ENCODE peak calls at places on chromosome 11, in six cellular contexts. Z is cardiac muscle cell, U is HuH-7.5, E is amygdala, A is IMR-90, F is mucosa of descending colon. V is an unnamed sample.

GRCh38 chr11:44611687-44612437 is 46.4 kb downstream of the CD82 start:
- DNase-seq in Z (no peak), U (no peak), E (no peak), A (no peak), F (peak; percentile 75), V (peak; percentile 71)

GRCh38 chr11:56783448-56784041 is 35.0 kb upstream of the OR9G4 start:
- DNase-seq in Z (peak; percentile 76), U (peak; percentile 28), E (no peak), A (peak; percentile 54), F (no peak), V (no peak)

GRCh38 chr11:13445588-13445987 is 17.4 kb downstream of the BTBD10 start:
- DNase-seq in Z (no peak), U (no peak), E (no peak), A (no peak), F (no peak), V (no peak)

GRCh38 chr11:3216027-3216525 is 2.5 kb downstream of the MRGPRG start:
- DNase-seq in Z (no peak), U (no peak), E (no peak), A (no peak), F (peak; percentile 24), V (no peak)

GRCh38 chr11:123549901-123550619 is 104.4 kb downstream of the SCN3B start:
- DNase-seq in Z (no peak), U (no peak), E (no peak), A (peak; percentile 51), F (no peak), V (no peak)

GRCh38 chr11:132060546-132060945 is 690.1 kb downstream of the NTM start:
- DNase-seq in Z (no peak), U (no peak), E (no peak), A (peak; percentile 23), F (no peak), V (no peak)

GRCh38 chr11:132402056-132402684 is 1031.8 kb downstream of the NTM start:
- DNase-seq in Z (peak; percentile 71), U (no peak), E (peak; percentile 42), A (peak; percentile 51), F (no peak), V (no peak)

GRCh38 chr11:64304316-64305072 is 830 bp upstream of the ESRRA start:
- DNase-seq in Z (peak; percentile 95), U (peak; percentile 89), E (peak; percentile 92), A (peak; percentile 85), F (peak; percentile 96), V (peak; percentile 96)

GRCh38 chr11:121929581-121929980 is 186.4 kb downstream of the BLID start:
- DNase-seq in Z (peak; percentile 75), U (no peak), E (peak; percentile 79), A (peak; percentile 38), F (no peak), V (no peak)

GRCh38 chr11:65806972-65807371 is 20.1 kb downstream of the OVOL1 start:
- DNase-seq in Z (no peak), U (no peak), E (no peak), A (no peak), F (no peak), V (no peak)